ENCODE peak calls at places on chromosomes 11 and 22, in eight cellular contexts. One of them, this sample, is unnamed.

GRCh38 chr22:17922925-17923898 is 101.1 kb downstream of the MICAL3 start:
- DNase-seq in endothelial cell: no peak
- DNase-seq in sciatic nerve: peak
- DNase-seq in stimulated activated CD4-positive, alpha-beta T cell treated with anti-CD3 and anti-CD28 coated beads, Interleukin-1b, Interleukin-23, amount 100 ng/mL, for 24 hours: no peak
- DNase-seq in right atrium auricular region: no peak
- DNase-seq in NCI-H2029: no peak
- DNase-seq in SK-N-DZ: no peak
- DNase-seq in hypothalamus: no peak
- DNase-seq in this sample: no peak

GRCh38 chr11:113664069-113664980 is 41.8 kb downstream of the TMPRSS5 start:
- DNase-seq in endothelial cell: no peak
- DNase-seq in sciatic nerve: no peak
- DNase-seq in stimulated activated CD4-positive, alpha-beta T cell treated with anti-CD3 and anti-CD28 coated beads, Interleukin-1b, Interleukin-23, amount 100 ng/mL, for 24 hours: no peak
- DNase-seq in right atrium auricular region: no peak
- DNase-seq in NCI-H2029: no peak
- DNase-seq in SK-N-DZ: no peak
- DNase-seq in hypothalamus: no peak
- DNase-seq in this sample: no peak

GRCh38 chr22:36873614-36874308 is 13.0 kb downstream of the NCF4 start:
- DNase-seq in endothelial cell: peak
- DNase-seq in sciatic nerve: no peak
- DNase-seq in stimulated activated CD4-positive, alpha-beta T cell treated with anti-CD3 and anti-CD28 coated beads, Interleukin-1b, Interleukin-23, amount 100 ng/mL, for 24 hours: no peak
- DNase-seq in right atrium auricular region: no peak
- DNase-seq in NCI-H2029: no peak
- DNase-seq in SK-N-DZ: no peak
- DNase-seq in hypothalamus: no peak
- DNase-seq in this sample: no peak

GRCh38 chr11:33910261-33910959 is 18.5 kb upstream of the LMO2 start:
- DNase-seq in endothelial cell: no peak
- DNase-seq in sciatic nerve: no peak
- DNase-seq in stimulated activated CD4-positive, alpha-beta T cell treated with anti-CD3 and anti-CD28 coated beads, Interleukin-1b, Interleukin-23, amount 100 ng/mL, for 24 hours: no peak
- DNase-seq in right atrium auricular region: no peak
- DNase-seq in NCI-H2029: no peak
- DNase-seq in SK-N-DZ: no peak
- DNase-seq in hypothalamus: no peak
- DNase-seq in this sample: no peak

GRCh38 chr11:129790131-129790530 is 25.5 kb upstream of the TMEM45B start:
- DNase-seq in endothelial cell: no peak
- DNase-seq in sciatic nerve: no peak
- DNase-seq in stimulated activated CD4-positive, alpha-beta T cell treated with anti-CD3 and anti-CD28 coated beads, Interleukin-1b, Interleukin-23, amount 100 ng/mL, for 24 hours: no peak
- DNase-seq in right atrium auricular region: no peak
- DNase-seq in NCI-H2029: no peak
- DNase-seq in SK-N-DZ: no peak
- DNase-seq in hypothalamus: no peak
- DNase-seq in this sample: no peak

GRCh38 chr11:78229106-78229505 is 40.4 kb downstream of the USP35 start:
- DNase-seq in endothelial cell: no peak
- DNase-seq in sciatic nerve: no peak
- DNase-seq in stimulated activated CD4-positive, alpha-beta T cell treated with anti-CD3 and anti-CD28 coated beads, Interleukin-1b, Interleukin-23, amount 100 ng/mL, for 24 hours: no peak
- DNase-seq in right atrium auricular region: peak
- DNase-seq in NCI-H2029: no peak
- DNase-seq in SK-N-DZ: no peak
- DNase-seq in hypothalamus: no peak
- DNase-seq in this sample: no peak

GRCh38 chr11:82859746-82860145 is 40.5 kb downstream of the PRCP start:
- DNase-seq in endothelial cell: no peak
- DNase-seq in sciatic nerve: no peak
- DNase-seq in stimulated activated CD4-positive, alpha-beta T cell treated with anti-CD3 and anti-CD28 coated beads, Interleukin-1b, Interleukin-23, amount 100 ng/mL, for 24 hours: no peak
- DNase-seq in right atrium auricular region: no peak
- DNase-seq in NCI-H2029: no peak
- DNase-seq in SK-N-DZ: no peak
- DNase-seq in hypothalamus: no peak
- DNase-seq in this sample: no peak

GRCh38 chr11:108084811-108085210 is 36.6 kb upstream of the ACAT1 start:
- DNase-seq in endothelial cell: no peak
- DNase-seq in sciatic nerve: no peak
- DNase-seq in stimulated activated CD4-positive, alpha-beta T cell treated with anti-CD3 and anti-CD28 coated beads, Interleukin-1b, Interleukin-23, amount 100 ng/mL, for 24 hours: no peak
- DNase-seq in right atrium auricular region: no peak
- DNase-seq in NCI-H2029: no peak
- DNase-seq in SK-N-DZ: no peak
- DNase-seq in hypothalamus: no peak
- DNase-seq in this sample: no peak

GRCh38 chr11:122656073-122656630 is 630 bp downstream of the UBASH3B start:
- DNase-seq in endothelial cell: peak
- DNase-seq in sciatic nerve: peak
- DNase-seq in stimulated activated CD4-positive, alpha-beta T cell treated with anti-CD3 and anti-CD28 coated beads, Interleukin-1b, Interleukin-23, amount 100 ng/mL, for 24 hours: peak
- DNase-seq in right atrium auricular region: no peak
- DNase-seq in NCI-H2029: no peak
- DNase-seq in SK-N-DZ: no peak
- DNase-seq in hypothalamus: peak
- DNase-seq in this sample: peak

GRCh38 chr11:27409060-27409459 is 46.0 kb upstream of the CCDC34 start:
- DNase-seq in endothelial cell: no peak
- DNase-seq in sciatic nerve: no peak
- DNase-seq in stimulated activated CD4-positive, alpha-beta T cell treated with anti-CD3 and anti-CD28 coated beads, Interleukin-1b, Interleukin-23, amount 100 ng/mL, for 24 hours: no peak
- DNase-seq in right atrium auricular region: no peak
- DNase-seq in NCI-H2029: no peak
- DNase-seq in SK-N-DZ: no peak
- DNase-seq in hypothalamus: no peak
- DNase-seq in this sample: no peak

GRCh38 chr11:107221743-107222142 is 203.5 kb upstream of the GUCY1A2 start:
- DNase-seq in endothelial cell: no peak
- DNase-seq in sciatic nerve: no peak
- DNase-seq in stimulated activated CD4-positive, alpha-beta T cell treated with anti-CD3 and anti-CD28 coated beads, Interleukin-1b, Interleukin-23, amount 100 ng/mL, for 24 hours: no peak
- DNase-seq in right atrium auricular region: no peak
- DNase-seq in NCI-H2029: no peak
- DNase-seq in SK-N-DZ: no peak
- DNase-seq in hypothalamus: no peak
- DNase-seq in this sample: no peak

GRCh38 chr11:63613517-63614135 is 607 bp downstream of the PLAAT3 start:
- DNase-seq in endothelial cell: peak
- DNase-seq in sciatic nerve: peak
- DNase-seq in stimulated activated CD4-positive, alpha-beta T cell treated with anti-CD3 and anti-CD28 coated beads, Interleukin-1b, Interleukin-23, amount 100 ng/mL, for 24 hours: no peak
- DNase-seq in right atrium auricular region: peak
- DNase-seq in NCI-H2029: no peak
- DNase-seq in SK-N-DZ: no peak
- DNase-seq in hypothalamus: peak
- DNase-seq in this sample: peak

GRCh38 chr11:7592706-7593105 is 78.9 kb downstream of the PPFIBP2 start:
- DNase-seq in endothelial cell: no peak
- DNase-seq in sciatic nerve: no peak
- DNase-seq in stimulated activated CD4-positive, alpha-beta T cell treated with anti-CD3 and anti-CD28 coated beads, Interleukin-1b, Interleukin-23, amount 100 ng/mL, for 24 hours: no peak
- DNase-seq in right atrium auricular region: peak
- DNase-seq in NCI-H2029: no peak
- DNase-seq in SK-N-DZ: no peak
- DNase-seq in hypothalamus: no peak
- DNase-seq in this sample: no peak

GRCh38 chr11:121657191-121657590 is 204.4 kb upstream of the SORL1-AS1 start:
- DNase-seq in endothelial cell: no peak
- DNase-seq in sciatic nerve: no peak
- DNase-seq in stimulated activated CD4-positive, alpha-beta T cell treated with anti-CD3 and anti-CD28 coated beads, Interleukin-1b, Interleukin-23, amount 100 ng/mL, for 24 hours: no peak
- DNase-seq in right atrium auricular region: no peak
- DNase-seq in NCI-H2029: no peak
- DNase-seq in SK-N-DZ: no peak
- DNase-seq in hypothalamus: no peak
- DNase-seq in this sample: no peak

GRCh38 chr11:2834893-2835767 is 50.4 kb downstream of the CDKN1C start:
- DNase-seq in endothelial cell: no peak
- DNase-seq in sciatic nerve: no peak
- DNase-seq in stimulated activated CD4-positive, alpha-beta T cell treated with anti-CD3 and anti-CD28 coated beads, Interleukin-1b, Interleukin-23, amount 100 ng/mL, for 24 hours: no peak
- DNase-seq in right atrium auricular region: no peak
- DNase-seq in NCI-H2029: no peak
- DNase-seq in SK-N-DZ: no peak
- DNase-seq in hypothalamus: no peak
- DNase-seq in this sample: no peak

This sample was measured in NCI-H1930.